ENCODE peak calls at places on chromosomes 12 and 14, in ten cellular contexts. J, S, K, F, R, A, Q, V, N and Y are unnamed samples.

GRCh38 chr12:129839679-129840078 is 64.1 kb downstream of the TMEM132D start:
- DNase-seq in S (no peak), J (no peak), V (no peak), K (no peak), N (no peak), A (no peak), Q (no peak), F (no peak), R (no peak), Y (no peak)

GRCh38 chr12:122886851-122887816 is 8.8 kb downstream of the VPS37B start:
- DNase-seq in S (no peak), N (peak), F (no peak), R (no peak), J (peak), Q (no peak), A (no peak), V (no peak), K (no peak), Y (no peak)

GRCh38 chr14:76812093-76812421 is 625 bp downstream of the ANGEL1 start:
- DNase-seq in K (no peak), V (no peak), F (no peak), A (peak), Q (no peak), N (peak), S (no peak), R (no peak), J (peak), Y (no peak)

GRCh38 chr12:59086124-59086523 is 165.8 kb upstream of the LRIG3 start:
- DNase-seq in R (no peak), J (no peak), N (no peak), F (peak), A (no peak), S (no peak), Q (no peak), K (no peak), V (no peak), Y (no peak)

GRCh38 chr12:109827566-109828550 is 5.3 kb downstream of the TRPV4 start:
- DNase-seq in K (no peak), A (no peak), J (no peak), N (no peak), R (no peak), S (no peak), F (no peak), V (no peak), Q (no peak), Y (no peak)

GRCh38 chr14:97380539-97380941 is 583.4 kb downstream of the VRK1 start:
- DNase-seq in F (no peak), S (no peak), N (no peak), V (no peak), R (peak), Q (no peak), J (no peak), K (no peak), A (no peak), Y (no peak)

GRCh38 chr12:52581481-52581880 is 7.8 kb upstream of the KRT74 start:
- DNase-seq in R (no peak), J (no peak), Q (no peak), F (no peak), S (no peak), V (no peak), A (no peak), N (no peak), K (peak), Y (no peak)

GRCh38 chr12:122406701-122407154 is 15.7 kb downstream of the CLIP1 start:
- DNase-seq in R (no peak), N (no peak), Q (peak), J (no peak), F (no peak), K (peak), V (no peak), S (no peak), A (no peak), Y (no peak)

GRCh38 chr12:50642755-50643154 is 121.1 kb upstream of the ATF1 start:
- DNase-seq in N (no peak), Q (no peak), R (no peak), S (no peak), F (no peak), K (no peak), J (no peak), V (no peak), A (no peak), Y (no peak)

GRCh38 chr14:53842938-53843337 is 113.7 kb downstream of the BMP4 start:
- DNase-seq in F (no peak), Q (peak), S (no peak), R (no peak), J (no peak), N (no peak), V (no peak), K (no peak), A (no peak), Y (no peak)

GRCh38 chr14:99879401-99880295 is 86.4 kb downstream of the EML1 start:
- DNase-seq in Q (no peak), J (no peak), F (no peak), N (peak), V (no peak), R (no peak), S (no peak), A (no peak), K (peak), Y (no peak)

GRCh38 chr12:108854055-108854452 is 3.3 kb downstream of the SSH1 start:
- DNase-seq in Q (no peak), N (peak), R (no peak), A (no peak), K (peak), S (no peak), V (no peak), F (no peak), J (no peak), Y (no peak)

GRCh38 chr14:55366271-55366670 is 45.4 kb downstream of the ATG14 start:
- DNase-seq in A (no peak), F (no peak), R (no peak), Q (no peak), J (no peak), S (no peak), V (no peak), K (peak), N (no peak), Y (no peak)

GRCh38 chr12:55847603-55848329 is 5.0 kb upstream of the MMP19 start:
- DNase-seq in R (no peak), A (no peak), K (peak), S (no peak), Q (no peak), N (no peak), J (no peak), F (no peak), V (peak), Y (peak)

GRCh38 chr12:55929306-55929791 is 1.6 kb upstream of the DGKA start:
- DNase-seq in F (no peak), N (no peak), K (no peak), A (peak), J (peak), V (no peak), R (peak), S (peak), Q (no peak), Y (no peak)

GRCh38 chr12:71201136-71201679 is 43.4 kb upstream of the TSPAN8 start:
- DNase-seq in N (no peak), J (no peak), F (peak), S (no peak), Q (no peak), A (no peak), K (no peak), R (no peak), V (no peak), Y (no peak)

GRCh38 chr12:52360663-52361271 is 6.5 kb downstream of the KRT85 start:
- DNase-seq in S (no peak), K (no peak), R (no peak), A (no peak), N (no peak), Q (no peak), F (no peak), J (no peak), V (no peak), Y (no peak)

GRCh38 chr12:51393676-51394545 is 2.7 kb upstream of the GALNT6 start:
- DNase-seq in A (peak), V (no peak), J (no peak), R (peak), N (no peak), F (no peak), S (no peak), Q (no peak), K (peak), Y (no peak)

GRCh38 chr12:47753021-47754001 is 5.4 kb downstream of the RAPGEF3 start:
- DNase-seq in Q (no peak), F (no peak), V (no peak), R (no peak), J (no peak), K (no peak), A (no peak), N (no peak), S (no peak), Y (no peak)

GRCh38 chr12:104470521-104470920 is 13.8 kb downstream of the CHST11 start:
- DNase-seq in N (no peak), K (no peak), Q (no peak), V (no peak), R (no peak), F (no peak), A (no peak), S (no peak), J (no peak), Y (no peak)

GRCh38 chr14:54300881-54301280 is 95.9 kb upstream of the CDKN3 start:
- DNase-seq in S (no peak), A (no peak), J (no peak), V (no peak), Q (no peak), R (no peak), N (no peak), K (no peak), F (no peak), Y (no peak)

GRCh38 chr12:104602426-104602825 is 145.7 kb downstream of the CHST11 start:
- DNase-seq in K (no peak), R (no peak), Q (no peak), A (no peak), S (no peak), J (no peak), V (no peak), F (no peak), N (no peak), Y (no peak)

GRCh38 chr14:103879570-103880333 is 32.4 kb upstream of the PPP1R13B start:
- DNase-seq in V (no peak), J (no peak), S (no peak), A (peak), N (no peak), Q (peak), F (peak), K (peak), R (peak), Y (no peak)

GRCh38 chr12:29889737-29890136 is 106.0 kb upstream of the TMTC1 start:
- DNase-seq in R (no peak), A (no peak), J (no peak), N (peak), Q (peak), V (peak), F (peak), S (no peak), K (no peak), Y (no peak)

GRCh38 chr12:52395761-52396434 is 10.2 kb downstream of the KRT82 start:
- DNase-seq in S (no peak), Q (peak), N (peak), V (no peak), J (no peak), K (peak), A (peak), F (peak), R (no peak), Y (no peak)

GRCh38 chr12:110794623-110795280 is 52.0 kb upstream of the CCDC63 start:
- DNase-seq in N (no peak), R (no peak), J (no peak), K (peak), V (no peak), S (no peak), A (no peak), Q (no peak), F (no peak), Y (no peak)

GRCh38 chr12:68240975-68241374 is 12.4 kb downstream of the IL22 start:
- DNase-seq in K (peak), R (peak), S (no peak), J (peak), V (no peak), F (no peak), N (no peak), A (peak), Q (no peak), Y (no peak)

GRCh38 chr12:114425031-114425626 is 19.2 kb upstream of the TBX5 start:
- DNase-seq in K (peak), R (no peak), S (no peak), Q (no peak), F (no peak), N (no peak), V (no peak), J (no peak), A (no peak), Y (no peak)